ENCODE peak calls at places on chromosome 7, in nine cellular contexts. P, G, C, R, D, X, M, H and A are unnamed samples.

GRCh38 chr7:31107106-31108090 is 55.3 kb downstream of the ADCYAP1R1 start:
- DNase-seq in P (no peak), G (no peak), C (no peak), R (peak; percentile 40), D (no peak), X (no peak), M (no peak), H (no peak), A (peak; percentile 44)

GRCh38 chr7:116271980-116272886 is 61.9 kb downstream of the TES start:
- DNase-seq in P (no peak), G (no peak), C (no peak), R (no peak), D (no peak), X (peak; percentile 95), M (no peak), H (no peak), A (peak; percentile 77)

GRCh38 chr7:125563964-125564529 is 634.4 kb upstream of the POT1 start:
- DNase-seq in P (no peak), G (no peak), C (peak; percentile 69), R (peak; percentile 1), D (no peak), X (no peak), M (no peak), H (no peak), A (no peak)

GRCh38 chr7:157302314-157302711 is 34.5 kb upstream of the DNAJB6 start:
- DNase-seq in P (peak; percentile 85), G (peak; percentile 88), C (peak; percentile 95), R (peak; percentile 75), D (peak; percentile 55), X (no peak), M (peak; percentile 87), H (peak; percentile 95), A (no peak)

GRCh38 chr7:50331564-50332208 is 27.2 kb downstream of the IKZF1 start:
- DNase-seq in P (no peak), G (peak; percentile 81), C (no peak), R (no peak), D (no peak), X (no peak), M (peak; percentile 79), H (peak; percentile 73), A (no peak)

GRCh38 chr7:102992820-102993531 is 80.2 kb downstream of the LRRC17 start:
- DNase-seq in P (no peak), G (no peak), C (no peak), R (no peak), D (no peak), X (peak; percentile 82), M (no peak), H (no peak), A (no peak)

GRCh38 chr7:71345485-71345884 is 213.5 kb downstream of the GALNT17 start:
- DNase-seq in P (no peak), G (no peak), C (no peak), R (no peak), D (no peak), X (no peak), M (no peak), H (no peak), A (no peak)

GRCh38 chr7:73742753-73743641 is 4.4 kb upstream of the ABHD11 start:
- DNase-seq in P (no peak), G (no peak), C (peak; percentile 100), R (peak; percentile 87), D (no peak), X (no peak), M (no peak), H (no peak), A (no peak)

GRCh38 chr7:25121599-25121998 is 3.5 kb downstream of the CYCS start:
- DNase-seq in P (no peak), G (no peak), C (no peak), R (no peak), D (no peak), X (no peak), M (no peak), H (no peak), A (no peak)

GRCh38 chr7:121279822-121280221 is 49.0 kb upstream of the WNT16 start:
- DNase-seq in P (no peak), G (no peak), C (no peak), R (no peak), D (no peak), X (no peak), M (no peak), H (no peak), A (no peak)

GRCh38 chr7:82050134-82050533 is 280.3 kb upstream of the HGF start:
- DNase-seq in P (no peak), G (no peak), C (no peak), R (no peak), D (no peak), X (peak; percentile 87), M (no peak), H (no peak), A (no peak)

GRCh38 chr7:127822822-127823508 is 171.0 kb downstream of the SND1 start:
- DNase-seq in P (no peak), G (no peak), C (no peak), R (no peak), D (no peak), X (no peak), M (no peak), H (no peak), A (no peak)

GRCh38 chr7:152866125-152866524 is 106.6 kb downstream of the ACTR3B start:
- DNase-seq in P (no peak), G (no peak), C (no peak), R (no peak), D (no peak), X (no peak), M (no peak), H (no peak), A (no peak)

GRCh38 chr7:106858618-106859532 is 6.2 kb upstream of the PIK3CG start:
- DNase-seq in P (no peak), G (no peak), C (peak; percentile 100), R (no peak), D (no peak), X (no peak), M (no peak), H (no peak), A (no peak)

GRCh38 chr7:139358541-139359365 is 941 bp upstream of the LUC7L2 start:
- DNase-seq in P (peak; percentile 9), G (peak; percentile 30), C (peak; percentile 51), R (peak; percentile 58), D (no peak), X (peak; percentile 44), M (no peak), H (peak; percentile 71), A (no peak)